ENCODE peak calls at places on chromosomes 7 and 10, in five cellular contexts. I is breast epithelium, Q is HepG2, M is GM23338, D is stomach. S is an unnamed sample.

GRCh38 chr7:134941185-134941900 is 45.0 kb upstream of the AGBL3 start:
- DNase-seq in I (no peak), Q (no peak), M (peak; percentile 21), D (no peak), S (no peak)

GRCh38 chr7:159013825-159014289 is 130.8 kb downstream of the VIPR2 start:
- DNase-seq in I (no peak), Q (no peak), M (no peak), D (no peak), S (no peak)

GRCh38 chr10:61313460-61313859 is 139.7 kb downstream of the TMEM26 start:
- DNase-seq in I (no peak), Q (no peak), M (no peak), D (no peak), S (no peak)

GRCh38 chr7:49089717-49090116 is 165.4 kb downstream of the CDC14C start:
- DNase-seq in I (no peak), Q (no peak), M (peak; percentile 77), D (no peak), S (no peak)

GRCh38 chr7:114502454-114503254 is 88.0 kb downstream of the FOXP2 start:
- DNase-seq in I (no peak), Q (no peak), M (no peak), D (no peak), S (no peak)

GRCh38 chr7:99894738-99895137 is 17.9 kb upstream of the OR2AE1 start:
- DNase-seq in I (no peak), Q (no peak), M (no peak), D (no peak), S (no peak)

GRCh38 chr7:18153183-18153748 is 125.6 kb upstream of the PRPS1L1 start:
- DNase-seq in I (no peak), Q (no peak), M (no peak), D (no peak), S (no peak)

GRCh38 chr7:71404701-71405345 is 272.9 kb downstream of the GALNT17 start:
- DNase-seq in I (no peak), Q (no peak), M (no peak), D (no peak), S (no peak)

GRCh38 chr7:2071133-2071832 is 161.5 kb downstream of the MAD1L1 start:
- DNase-seq in I (no peak), Q (no peak), M (peak; percentile 45), D (no peak), S (no peak)

GRCh38 chr7:155448632-155449007 is 9.3 kb upstream of the EN2 start:
- DNase-seq in I (no peak), Q (no peak), M (peak; percentile 71), D (no peak), S (no peak)

GRCh38 chr7:132996581-132997242 is 85.2 kb downstream of the CHCHD3 start:
- DNase-seq in I (no peak), Q (no peak), M (peak; percentile 34), D (no peak), S (no peak)

GRCh38 chr7:44959956-44960640 is 18.7 kb downstream of the MYO1G start:
- DNase-seq in I (no peak), Q (no peak), M (no peak), D (no peak), S (peak; percentile 30)

GRCh38 chr7:146262527-146262926 is 145.9 kb downstream of the CNTNAP2 start:
- DNase-seq in I (no peak), Q (no peak), M (no peak), D (no peak), S (no peak)

GRCh38 chr10:70374775-70375614 is 7.4 kb downstream of the LRRC20 start:
- DNase-seq in I (no peak), Q (no peak), M (no peak), D (no peak), S (no peak)

GRCh38 chr7:22417841-22418240 is 60.9 kb upstream of the RAPGEF5 start:
- DNase-seq in I (no peak), Q (no peak), M (no peak), D (no peak), S (no peak)

GRCh38 chr7:27873981-27874957 is 134.3 kb downstream of the TAX1BP1 start:
- DNase-seq in I (no peak), Q (no peak), M (no peak), D (peak; percentile 86), S (no peak)

GRCh38 chr7:150666412-150666811 is 19.1 kb upstream of the GIMAP2 start:
- DNase-seq in I (no peak), Q (no peak), M (no peak), D (no peak), S (no peak)

GRCh38 chr10:28411648-28412047 is 108.8 kb upstream of the MPP7 start:
- DNase-seq in I (no peak), Q (no peak), M (no peak), D (no peak), S (no peak)

GRCh38 chr7:133081605-133082389 is at the start of gene CHCHD3:
- DNase-seq in I (peak; percentile 96), Q (peak; percentile 96), M (peak; percentile 99), D (peak; percentile 98), S (peak; percentile 98)

GRCh38 chr10:95445837-95446347 is 115.3 kb downstream of the SORBS1 start:
- DNase-seq in I (no peak), Q (peak; percentile 60), M (peak; percentile 92), D (peak; percentile 49), S (no peak)

GRCh38 chr10:94123253-94123995 is 129.7 kb downstream of the PLCE1 start:
- DNase-seq in I (no peak), Q (peak; percentile 93), M (peak; percentile 17), D (no peak), S (no peak)

GRCh38 chr7:30469303-30469702 is 9.3 kb downstream of the NOD1 start:
- DNase-seq in I (peak; percentile 72), Q (peak; percentile 83), M (peak; percentile 96), D (no peak), S (peak; percentile 87)
- TF ChIP-seq POLR2AphosphoS5 in I (peak; percentile 67), Q (no peak), M (no peak), D (peak; percentile 92), S (no peak)

GRCh38 chr10:13871698-13872280 is 285.0 kb downstream of the PRPF18 start:
- DNase-seq in I (no peak), Q (no peak), M (no peak), D (no peak), S (no peak)
- H3K27ac ChIP-seq in I (no peak overlapping the region), Q (no peak overlapping the region), M (no peak overlapping the region), D (peak overlapping the region; percentile 2), S (no peak overlapping the region)

DNA sequence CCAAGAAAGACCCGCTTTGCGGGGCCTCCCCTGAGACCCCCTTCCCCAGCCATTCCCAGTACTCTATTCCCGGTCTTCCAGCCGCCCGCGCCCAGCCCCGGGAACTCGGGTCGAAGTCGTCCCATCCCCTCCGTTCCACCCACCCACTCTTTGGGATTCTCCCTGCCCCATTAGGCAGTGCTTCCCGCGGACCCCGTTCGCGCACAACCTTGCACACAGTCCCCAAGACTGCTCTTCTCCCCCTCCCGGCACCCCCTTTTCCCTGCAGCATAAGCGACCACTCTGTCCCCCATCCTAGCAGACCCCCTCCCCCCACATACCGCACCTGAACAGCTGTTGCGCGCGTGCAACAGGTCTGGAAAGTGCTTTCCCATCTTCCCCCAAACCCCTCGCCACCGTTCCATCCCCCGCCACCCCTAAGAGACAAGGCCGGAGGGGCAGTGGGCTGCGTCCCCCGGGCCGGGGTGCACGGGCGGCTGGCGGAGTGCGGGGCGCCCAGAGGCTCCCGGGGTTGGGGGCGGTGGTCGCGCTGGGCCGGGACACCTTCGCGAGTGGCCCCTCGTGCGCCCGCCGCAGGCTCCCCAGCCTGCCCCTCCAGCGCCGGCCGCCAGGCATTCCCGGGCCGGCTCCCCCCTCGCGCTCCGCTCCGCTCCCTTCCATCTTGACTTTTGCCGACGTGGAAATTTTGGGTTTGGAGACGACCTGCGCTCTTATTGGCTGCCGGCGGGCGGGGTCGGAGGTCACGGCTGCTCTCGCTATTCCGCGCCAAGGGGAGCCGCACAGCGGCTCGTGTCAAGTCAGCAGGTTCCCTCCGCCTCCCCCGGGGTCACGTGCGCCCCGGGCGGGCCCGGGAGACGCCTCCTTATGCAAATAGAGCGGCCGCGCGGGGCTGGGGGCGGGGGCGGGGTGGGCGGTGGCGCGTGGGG is 201.2 kb upstream of the NFE2L3 start:
- DNase-seq in I (peak; percentile 94), Q (peak; percentile 88), M (peak; percentile 97), D (peak; percentile 97), S (peak; percentile 96)
- TF ChIP-seq POLR2AphosphoS5 in I (no peak), Q (no peak), M (no peak), D (no peak), S (no peak)

GRCh38 chr7:101096331-101096956 is 11.2 kb downstream of the TRIM56 start:
- DNase-seq in I (no peak), Q (no peak), M (no peak), D (no peak), S (no peak)

GRCh38 chr7:101093907-101094306 is 8.6 kb downstream of the TRIM56 start:
- DNase-seq in I (no peak), Q (no peak), M (no peak), D (no peak), S (no peak)

GRCh38 chr7:101096957-101097347 is 11.7 kb downstream of the TRIM56 start:
- DNase-seq in I (no peak), Q (no peak), M (no peak), D (no peak), S (no peak)

GRCh38 chr7:101094376-101094775 is 9.1 kb downstream of the TRIM56 start:
- DNase-seq in I (no peak), Q (no peak), M (peak; percentile 28), D (no peak), S (no peak)

GRCh38 chr7:101094791-101095375 is 9.6 kb downstream of the TRIM56 start:
- DNase-seq in I (no peak), Q (peak; percentile 58), M (peak; percentile 87), D (peak; percentile 38), S (no peak)
- H3K27ac ChIP-seq in I (no peak overlapping the region), Q (no peak overlapping the region), M (no peak overlapping the region), D (no peak overlapping the region), S (no peak overlapping the region)

S was measured in suprapubic skin.